ENCODE peak calls at places on chromosomes 2 and 18, in ten cellular contexts. Z is ovary, N is fibroblast of pulmonary artery, F is HT1080, B is adipocyte, S is GM04504, J is brain microvascular endothelial cell, K is head of caudate nucleus, C is ELR, W is hippocampal formation. M is an unnamed sample.

GRCh38 chr2:46470114-46470628 is 9.2 kb upstream of the TMEM247 start:
- DNase-seq in W (peak; percentile 40), C (no peak), Z (no peak), B (no peak), S (no peak), F (no peak), K (no peak), N (no peak), J (no peak), M (no peak)

GRCh38 chr2:20488782-20489181 is 41.9 kb downstream of the RHOB start:
- DNase-seq in K (no peak), C (no peak), F (no peak), S (no peak), J (no peak), Z (no peak), B (no peak), N (no peak), W (no peak), M (no peak)

GRCh38 chr2:221397179-221397578 is 174.9 kb downstream of the EPHA4 start:
- DNase-seq in S (no peak), W (no peak), B (peak; percentile 48), C (peak; percentile 6), N (no peak), F (no peak), K (no peak), J (no peak), Z (no peak), M (no peak)

GRCh38 chr2:170963386-170963785 is 34.3 kb downstream of the GORASP2 start:
- DNase-seq in S (no peak), F (no peak), J (no peak), C (no peak), K (no peak), W (no peak), Z (no peak), N (no peak), B (no peak), M (no peak)

GRCh38 chr2:222627764-222628163 is 28.1 kb downstream of the FARSB start:
- DNase-seq in N (peak; percentile 8), K (no peak), F (no peak), S (no peak), J (peak; percentile 30), Z (no peak), C (no peak), W (no peak), B (no peak), M (peak; percentile 63)

GRCh38 chr2:120540719-120541552 is 194.7 kb upstream of the GLI2 start:
- DNase-seq in N (no peak), F (no peak), C (no peak), K (no peak), W (no peak), J (no peak), B (no peak), Z (no peak), S (no peak), M (no peak)

GRCh38 chr2:240236217-240237111 is 96.0 kb upstream of the OTOS start:
- DNase-seq in N (no peak), B (no peak), W (no peak), Z (peak; percentile 65), S (no peak), F (no peak), C (no peak), K (peak; percentile 8), J (no peak), M (peak; percentile 52)

GRCh38 chr2:99636432-99637034 is 146.7 kb upstream of the REV1 start:
- DNase-seq in N (peak; percentile 8), F (no peak), K (peak; percentile 44), J (no peak), C (no peak), W (peak; percentile 29), B (no peak), Z (peak; percentile 94), S (no peak), M (no peak)

GRCh38 chr2:182366625-182367024 is 60.2 kb downstream of the PDE1A start:
- DNase-seq in N (peak; percentile 90), Z (no peak), F (no peak), W (no peak), C (no peak), S (peak; percentile 89), J (no peak), B (no peak), K (no peak), M (peak; percentile 71)

GRCh38 chr2:147989809-147990403 is 30.6 kb downstream of the ORC4 start:
- DNase-seq in S (peak; percentile 18), J (peak; percentile 41), C (peak; percentile 70), F (peak; percentile 48), Z (no peak), B (peak; percentile 84), W (no peak), K (no peak), N (peak; percentile 79), M (peak; percentile 57)

GRCh38 chr2:106990307-106990706 is 104.3 kb upstream of the ST6GAL2 start:
- DNase-seq in N (peak; percentile 66), F (peak; percentile 96), W (no peak), J (peak; percentile 98), C (peak; percentile 66), S (no peak), B (peak; percentile 61), Z (no peak), K (no peak), M (peak; percentile 10)

GRCh38 chr2:25276569-25277465 is 64.9 kb downstream of the DNMT3A start:
- DNase-seq in Z (peak; percentile 71), B (peak; percentile 43), F (no peak), C (peak; percentile 28), S (no peak), N (no peak), W (peak; percentile 47), K (peak; percentile 77), J (no peak), M (no peak)

GRCh38 chr2:152740743-152741328 is 22.4 kb downstream of the ARL6IP6 start:
- DNase-seq in N (peak; percentile 83), J (no peak), K (no peak), B (peak; percentile 86), S (peak; percentile 28), Z (no peak), W (no peak), C (peak; percentile 77), F (peak; percentile 63), M (peak; percentile 64)

GRCh38 chr2:229032596-229033234 is 238.4 kb downstream of the PID1 start:
- DNase-seq in W (no peak), C (peak; percentile 25), F (no peak), J (no peak), K (no peak), Z (no peak), S (no peak), B (no peak), N (no peak), M (peak; percentile 19)

GRCh38 chr2:215137741-215138340 is 585 bp downstream of the ABCA12 start:
- DNase-seq in S (peak; percentile 17), K (no peak), C (peak; percentile 74), W (no peak), F (peak; percentile 60), B (peak; percentile 70), J (peak; percentile 2), Z (no peak), N (peak; percentile 60), M (peak; percentile 74)

GRCh38 chr18:77039196-77040140 is 93.1 kb downstream of the MBP start:
- DNase-seq in Z (no peak), B (no peak), K (peak; percentile 66), J (peak; percentile 89), S (no peak), N (no peak), C (peak; percentile 42), F (peak; percentile 52), W (peak; percentile 44), M (no peak)

GRCh38 chr18:32021756-32022564 is 3.3 kb downstream of the RNF125 start:
- DNase-seq in J (no peak), Z (no peak), N (no peak), K (no peak), C (no peak), F (no peak), B (no peak), W (no peak), S (no peak), M (no peak)

GRCh38 chr18:54387631-54388030 is 29.9 kb downstream of the C18orf54 start:
- DNase-seq in K (no peak), Z (no peak), W (no peak), J (no peak), C (peak; percentile 60), B (no peak), S (no peak), N (no peak), F (peak; percentile 70), M (peak; percentile 82)

GRCh38 chr18:54822872-54823845 is 5.1 kb upstream of the RAB27B start:
- DNase-seq in C (peak; percentile 90), F (peak; percentile 93), W (no peak), Z (no peak), N (peak; percentile 92), J (peak; percentile 90), S (peak; percentile 93), K (no peak), B (peak; percentile 78), M (peak; percentile 98)

GRCh38 chr2:207108440-207108839 is 57.3 kb downstream of the KLF7 start:
- DNase-seq in C (no peak), S (no peak), W (no peak), B (no peak), J (no peak), N (no peak), F (no peak), Z (no peak), K (no peak), M (no peak)

GRCh38 chr2:143469323-143469722 is 340.1 kb downstream of the ARHGAP15 start:
- DNase-seq in C (no peak), N (no peak), W (no peak), J (no peak), Z (no peak), K (no peak), B (no peak), S (no peak), F (no peak), M (no peak)

GRCh38 chr2:26559044-26559405 is 81.1 kb upstream of the OTOF start:
- DNase-seq in J (no peak), N (no peak), S (no peak), K (no peak), Z (no peak), B (no peak), F (no peak), C (no peak), W (no peak), M (no peak)

GRCh38 chr2:119932809-119933208 is 80.1 kb upstream of the EPB41L5 start:
- DNase-seq in C (no peak), Z (no peak), S (no peak), B (no peak), N (no peak), K (no peak), W (no peak), J (no peak), F (no peak), M (no peak)

GRCh38 chr2:121075006-121075545 is 209.9 kb downstream of the TFCP2L1 start:
- DNase-seq in Z (peak; percentile 83), N (peak; percentile 82), C (peak; percentile 99), B (peak; percentile 63), S (peak; percentile 78), W (peak; percentile 43), J (peak; percentile 98), F (peak; percentile 100), K (peak; percentile 38), M (peak; percentile 97)

GRCh38 chr2:2222931-2223330 is 108.1 kb downstream of the MYT1L start:
- DNase-seq in N (no peak), Z (no peak), F (peak; percentile 70), C (peak; percentile 2), B (no peak), W (no peak), S (no peak), J (peak; percentile 79), K (no peak), M (peak; percentile 84)

GRCh38 chr2:233712596-233713261 is at the start of gene UGT1A5:
- DNase-seq in J (no peak), B (no peak), Z (no peak), W (no peak), F (no peak), N (no peak), C (no peak), S (no peak), K (no peak), M (no peak)

GRCh38 chr2:43825841-43826240 is 12.8 kb downstream of the ABCG5 start:
- DNase-seq in B (no peak), Z (no peak), J (no peak), C (no peak), F (no peak), S (no peak), N (no peak), W (no peak), K (no peak), M (no peak)

GRCh38 chr18:8776544-8776943 is 71.2 kb downstream of the MTCL1 start:
- DNase-seq in N (no peak), S (no peak), Z (no peak), K (no peak), B (no peak), F (no peak), C (no peak), J (no peak), W (no peak), M (no peak)